ENCODE peak calls at places on chromosomes 6 and 20, in seven cellular contexts. T, E, M, X, Y, L and N are unnamed samples.

GRCh38 chr6:110714143-110714542 is 101.1 kb downstream of the CDK19 start:
- DNase-seq in T (no peak), E (no peak), M (no peak), X (no peak), Y (no peak), L (no peak), N (no peak)

GRCh38 chr6:97055743-97056142 is 131.2 kb downstream of the KLHL32 start:
- DNase-seq in T (no peak), E (no peak), M (no peak), X (peak), Y (no peak), L (no peak), N (no peak)

GRCh38 chr6:108799791-108800190 is 48.4 kb upstream of the ARMC2 start:
- DNase-seq in T (no peak), E (no peak), M (no peak), X (no peak), Y (no peak), L (no peak), N (no peak)

GRCh38 chr6:9346923-9347322 is 911.6 kb upstream of the SLC35B3 start:
- DNase-seq in T (no peak), E (no peak), M (no peak), X (no peak), Y (no peak), L (no peak), N (no peak)

GRCh38 chr20:1841554-1842140 is 53.6 kb upstream of the SIRPA start:
- DNase-seq in T (no peak), E (no peak), M (no peak), X (no peak), Y (no peak), L (peak), N (no peak)

GRCh38 chr20:32028647-32029372 is 18.6 kb downstream of the CCM2L start:
- DNase-seq in T (no peak), E (peak), M (no peak), X (peak), Y (no peak), L (no peak), N (no peak)

GRCh38 chr6:144373195-144373594 is 88.1 kb downstream of the UTRN start:
- DNase-seq in T (no peak), E (no peak), M (no peak), X (no peak), Y (no peak), L (no peak), N (no peak)

GRCh38 chr6:13454286-13455221 is 32.8 kb downstream of the GFOD1 start:
- DNase-seq in T (no peak), E (peak), M (peak), X (peak), Y (no peak), L (peak), N (no peak)

GRCh38 chr6:33632603-33633039 is 11.5 kb downstream of the ITPR3 start:
- DNase-seq in T (no peak), E (no peak), M (peak), X (peak), Y (no peak), L (peak), N (no peak)

GRCh38 chr20:7285918-7286556 is 518.6 kb downstream of the BMP2 start:
- DNase-seq in T (peak), E (peak), M (no peak), X (peak), Y (peak), L (peak), N (peak)

GRCh38 chr6:161417712-161418457 is 144.0 kb upstream of the AGPAT4 start:
- DNase-seq in T (peak), E (no peak), M (no peak), X (peak), Y (no peak), L (no peak), N (no peak)

GRCh38 chr6:157143171-157143884 is 180.0 kb downstream of the TMEM242 start:
- DNase-seq in T (no peak), E (no peak), M (peak), X (peak), Y (no peak), L (no peak), N (no peak)

GRCh38 chr20:16462711-16463110 is 110.5 kb downstream of the KIF16B start:
- DNase-seq in T (no peak), E (no peak), M (no peak), X (no peak), Y (no peak), L (no peak), N (no peak)

GRCh38 chr20:64115171-64115911 is 8.0 kb upstream of the NPBWR2 start:
- DNase-seq in T (no peak), E (peak), M (no peak), X (peak), Y (peak), L (no peak), N (no peak)

GRCh38 chr6:163239572-163240340 is 174.8 kb upstream of the QKI start:
- DNase-seq in T (no peak), E (no peak), M (no peak), X (no peak), Y (no peak), L (no peak), N (no peak)

GRCh38 chr20:19317240-19318069 is 105.0 kb downstream of the SLC24A3 start:
- DNase-seq in T (no peak), E (peak), M (no peak), X (no peak), Y (no peak), L (no peak), N (no peak)

GRCh38 chr6:139581485-139581865 is 207.0 kb upstream of the CITED2 start:
- DNase-seq in T (no peak), E (no peak), M (no peak), X (no peak), Y (no peak), L (no peak), N (no peak)

GRCh38 chr6:119628691-119629621 is 279.4 kb upstream of the MAN1A1 start:
- DNase-seq in T (no peak), E (no peak), M (no peak), X (no peak), Y (no peak), L (no peak), N (no peak)

GRCh38 chr20:62202083-62202395 is 18.0 kb downstream of the HRH3 start:
- DNase-seq in T (no peak), E (no peak), M (no peak), X (no peak), Y (no peak), L (no peak), N (no peak)

GRCh38 chr6:127786109-127786508 is 114.7 kb downstream of the THEMIS start:
- DNase-seq in T (no peak), E (no peak), M (no peak), X (no peak), Y (no peak), L (no peak), N (no peak)

GRCh38 chr6:489001-489400 is 97.4 kb downstream of the IRF4 start:
- DNase-seq in T (no peak), E (no peak), M (no peak), X (no peak), Y (no peak), L (no peak), N (no peak)

GRCh38 chr6:7433211-7433610 is 43.6 kb downstream of the RIOK1 start:
- DNase-seq in T (no peak), E (no peak), M (no peak), X (no peak), Y (no peak), L (no peak), N (peak)

GRCh38 chr6:170186006-170186908 is 104.6 kb downstream of the DLL1 start:
- DNase-seq in T (no peak), E (peak), M (no peak), X (no peak), Y (no peak), L (no peak), N (no peak)

GRCh38 chr6:138692058-138692977 is 81.3 kb upstream of the CCDC28A start:
- DNase-seq in T (no peak), E (peak), M (peak), X (peak), Y (peak), L (peak), N (no peak)

GRCh38 chr20:50513169-50514034 is 3.2 kb downstream of the PTPN1 start:
- DNase-seq in T (no peak), E (no peak), M (no peak), X (no peak), Y (no peak), L (no peak), N (no peak)

GRCh38 chr20:38875170-38875993 is 50.8 kb upstream of the FAM83D start:
- DNase-seq in T (no peak), E (no peak), M (peak), X (peak), Y (peak), L (peak), N (no peak)
- TF ChIP-seq CTCF in T (no peak), E (no peak), M (no peak), X (no peak), Y (no peak), L (no peak), N (no peak)

DNA sequence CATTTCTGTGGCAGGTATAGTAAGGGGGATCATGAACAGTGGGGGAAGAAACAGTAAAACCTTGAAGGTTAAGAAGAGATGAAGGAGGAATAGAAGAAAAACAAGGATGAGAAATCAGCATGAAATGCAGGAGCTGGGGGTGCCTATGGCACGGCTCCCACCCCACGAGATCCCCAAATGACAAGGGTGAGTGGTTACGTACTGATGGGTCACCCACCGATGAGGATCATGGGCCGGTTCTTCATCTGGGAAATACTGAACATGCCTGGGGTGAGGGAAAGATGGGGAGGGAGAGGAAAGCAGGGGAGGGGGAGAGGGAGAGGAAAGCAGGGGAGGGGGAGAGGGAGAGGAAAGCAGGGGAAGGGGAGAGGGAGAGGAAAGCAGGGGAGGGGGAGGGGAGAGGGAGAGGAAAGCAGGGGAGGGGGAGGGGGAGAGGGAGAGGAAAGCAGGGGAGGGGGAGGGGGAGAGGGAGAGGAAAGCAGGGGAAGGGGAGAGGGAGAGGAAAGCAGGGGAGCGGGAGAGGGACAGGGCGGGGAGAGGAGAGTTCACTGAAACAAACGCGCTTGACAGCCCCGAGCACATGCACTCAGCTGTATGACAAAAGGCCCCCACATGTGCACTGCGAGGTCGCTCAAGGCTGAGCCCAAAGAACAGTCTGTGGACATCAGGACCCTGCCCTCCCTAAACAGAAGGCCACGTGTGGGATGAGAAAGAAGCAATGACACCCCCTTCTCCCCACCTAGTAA is 25.3 kb downstream of the MOCS1 start:
- DNase-seq in T (no peak), E (peak), M (no peak), X (no peak), Y (no peak), L (no peak), N (no peak)
- H3K4me3 ChIP-seq in T (no peak), E (no peak), M (no peak), X (no peak), Y (no peak), L (no peak), N (no peak)

GRCh38 chr6:38933426-38933825 is 115.2 kb upstream of the GLP1R start:
- DNase-seq in T (no peak), E (no peak), M (no peak), X (peak), Y (no peak), L (peak), N (no peak)
- TF ChIP-seq CTCF in T (peak), E (no peak), M (no peak), X (peak), Y (peak), L (peak), N (peak)

GRCh38 chr6:28657367-28657755 is 131.7 kb downstream of the GPX5 start:
- DNase-seq in T (no peak), E (no peak), M (no peak), X (peak), Y (no peak), L (no peak), N (no peak)
- H3K4me3 ChIP-seq in T (peak), E (no peak), M (no peak), X (peak), Y (peak), L (peak), N (peak)

GRCh38 chr6:75070244-75070643 is 135.6 kb downstream of the COL12A1 start:
- DNase-seq in T (no peak), E (no peak), M (no peak), X (no peak), Y (no peak), L (no peak), N (no peak)
- TF ChIP-seq CTCF in T (no peak), E (no peak), M (no peak), X (no peak), Y (no peak), L (no peak), N (no peak)

DNA sequence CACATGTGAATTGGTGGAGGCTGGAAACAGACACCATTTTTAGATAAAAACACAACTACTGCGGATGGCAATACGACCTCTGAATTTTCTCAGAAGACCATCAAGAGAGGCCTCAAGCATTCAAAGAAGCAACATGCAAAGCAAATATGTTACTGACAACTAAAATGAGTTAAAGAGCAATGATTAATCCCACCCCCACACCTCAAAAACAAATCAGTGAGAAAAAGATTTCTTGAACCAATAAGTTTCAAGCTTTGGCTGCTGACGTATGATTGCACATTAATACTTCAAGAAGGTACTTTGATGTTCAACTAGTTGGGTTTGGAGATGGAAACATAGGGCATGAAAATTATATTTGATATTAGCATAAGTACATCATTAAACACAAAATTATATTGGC is 982 bp downstream of the MMUT start:
- DNase-seq in T (no peak), E (no peak), M (no peak), X (no peak), Y (no peak), L (peak), N (no peak)
- H3K4me3 ChIP-seq in T (peak), E (no peak), M (peak), X (peak), Y (peak), L (peak), N (peak)

GRCh38 chr6:2760882-2761842 is 4.0 kb upstream of the WRNIP1 start:
- DNase-seq in T (no peak), E (no peak), M (no peak), X (no peak), Y (no peak), L (peak), N (no peak)
- TF ChIP-seq CTCF in T (no peak), E (no peak), M (peak), X (peak), Y (peak), L (peak), N (peak)